ENCODE peak calls at places on chromosomes 3 and 15, in ten cellular contexts. M, H, B, I, V, W, K, S, C and P are unnamed samples.

GRCh38 chr3:10557783-10558373 is 52.5 kb upstream of the ATP2B2 start:
- DNase-seq in I (no peak), K (no peak), M (no peak), C (peak; percentile 62), B (peak; percentile 32), V (no peak), H (no peak), S (no peak), W (peak; percentile 55), P (no peak)

GRCh38 chr3:56222866-56223265 is 245.4 kb downstream of the ERC2 start:
- DNase-seq in V (no peak), I (no peak), C (no peak), W (no peak), H (no peak), K (no peak), M (no peak), S (no peak), B (no peak), P (no peak)

GRCh38 chr3:17290894-17291293 is 406.1 kb downstream of the PLCL2 start:
- DNase-seq in V (no peak), H (no peak), M (no peak), K (no peak), W (no peak), I (no peak), C (peak; percentile 53), S (no peak), B (no peak), P (no peak)

GRCh38 chr15:63322541-63322940 is 45.1 kb downstream of the APH1B start:
- DNase-seq in I (no peak), S (peak; percentile 5), M (peak; percentile 35), W (no peak), V (peak; percentile 43), K (no peak), C (peak; percentile 40), B (peak; percentile 16), H (no peak), P (no peak)

GRCh38 chr15:40343512-40343911 is 2.8 kb upstream of the CCDC9B start:
- DNase-seq in K (no peak), M (no peak), S (no peak), B (no peak), H (peak; percentile 53), C (peak; percentile 94), I (peak; percentile 58), W (peak; percentile 63), V (no peak), P (no peak)

GRCh38 chr3:157280786-157281185 is 120.8 kb upstream of the CCNL1 start:
- DNase-seq in I (no peak), H (no peak), V (no peak), W (no peak), B (no peak), K (no peak), M (no peak), C (peak; percentile 35), S (no peak), P (no peak)

GRCh38 chr3:13303410-13303809 is 116.7 kb downstream of the NUP210 start:
- DNase-seq in H (no peak), W (no peak), B (no peak), S (no peak), V (no peak), I (no peak), K (no peak), M (no peak), C (no peak), P (no peak)

GRCh38 chr3:67804545-67804944 is 150.1 kb upstream of the SUCLG2 start:
- DNase-seq in H (no peak), V (no peak), C (no peak), M (no peak), S (no peak), B (no peak), K (no peak), W (no peak), I (no peak), P (no peak)

GRCh38 chr3:167679526-167679925 is 25.8 kb upstream of the WDR49 start:
- DNase-seq in H (no peak), C (no peak), S (no peak), I (no peak), M (no peak), B (no peak), V (no peak), K (no peak), W (no peak), P (no peak)

GRCh38 chr15:51403072-51403878 is 61.8 kb downstream of the GLDN start:
- DNase-seq in V (peak; percentile 48), S (peak; percentile 21), B (peak; percentile 26), M (no peak), H (no peak), I (no peak), W (peak; percentile 21), K (peak; percentile 38), C (peak; percentile 70), P (no peak)

GRCh38 chr3:151410891-151411559 is 26.5 kb upstream of the P2RY12 start:
- DNase-seq in K (no peak), W (no peak), M (no peak), S (no peak), I (no peak), B (no peak), V (no peak), H (no peak), C (peak; percentile 63), P (no peak)

GRCh38 chr3:138114988-138115971 is at the start of gene DZIP1L:
- DNase-seq in I (peak; percentile 67), B (peak; percentile 22), H (no peak), V (peak; percentile 46), C (peak; percentile 91), W (peak; percentile 73), M (peak; percentile 58), S (peak; percentile 42), K (peak; percentile 81), P (peak; percentile 46)

GRCh38 chr3:99242271-99242670 is 340.8 kb upstream of the DCBLD2 start:
- DNase-seq in K (no peak), S (no peak), M (no peak), V (no peak), C (peak; percentile 63), B (no peak), H (no peak), I (no peak), W (no peak), P (no peak)

GRCh38 chr15:67746022-67746421 is 79.3 kb upstream of the SKOR1 start:
- DNase-seq in W (no peak), V (no peak), S (no peak), C (peak; percentile 79), M (no peak), I (no peak), H (no peak), K (no peak), B (no peak), P (no peak)

GRCh38 chr3:53161820-53162671 is 1.0 kb downstream of the PRKCD start:
- DNase-seq in I (no peak), M (no peak), S (no peak), B (no peak), V (peak; percentile 55), K (peak; percentile 86), H (no peak), C (peak; percentile 65), W (no peak), P (peak; percentile 54)

GRCh38 chr15:56341201-56341600 is 24.0 kb upstream of the TEX9 start:
- DNase-seq in B (no peak), M (no peak), C (peak; percentile 16), K (no peak), H (no peak), I (no peak), S (no peak), W (no peak), V (no peak), P (no peak)

GRCh38 chr3:141471160-141471559 is 15.7 kb upstream of the RASA2 start:
- DNase-seq in S (no peak), V (peak; percentile 84), I (no peak), M (no peak), K (no peak), W (no peak), C (peak; percentile 73), B (no peak), H (no peak), P (no peak)

GRCh38 chr3:26102376-26103110 is 312.7 kb downstream of the OXSM start:
- DNase-seq in V (no peak), B (no peak), I (no peak), W (no peak), C (no peak), H (no peak), M (no peak), S (no peak), K (no peak), P (no peak)

GRCh38 chr3:8938021-8938420 is 25.3 kb downstream of the RAD18 start:
- DNase-seq in H (no peak), K (no peak), M (no peak), I (no peak), S (no peak), V (no peak), W (peak; percentile 9), B (peak; percentile 29), C (peak; percentile 67), P (no peak)

GRCh38 chr3:196268270-196269163 is 19.0 kb downstream of the PCYT1A start:
- DNase-seq in M (no peak), B (peak; percentile 76), K (no peak), H (no peak), S (peak; percentile 18), I (no peak), V (peak; percentile 72), C (peak; percentile 86), W (no peak), P (no peak)

GRCh38 chr3:144041960-144042556 is 70.4 kb downstream of the DIPK2A start:
- DNase-seq in W (no peak), C (no peak), H (no peak), M (no peak), I (no peak), K (no peak), S (no peak), V (no peak), B (no peak), P (no peak)

GRCh38 chr3:48403533-48404439 is 26.1 kb downstream of the PLXNB1 start:
- DNase-seq in B (no peak), W (no peak), S (no peak), I (peak; percentile 18), H (no peak), K (peak; percentile 3), M (no peak), C (no peak), V (no peak), P (no peak)

GRCh38 chr3:71425491-71426071 is 157.9 kb downstream of the FOXP1 start:
- DNase-seq in H (no peak), V (no peak), M (no peak), S (no peak), I (no peak), C (peak; percentile 75), W (peak; percentile 24), B (peak; percentile 95), K (no peak), P (no peak)

GRCh38 chr3:136545664-136546266 is 206.4 kb downstream of the STAG1 start:
- DNase-seq in K (no peak), C (peak; percentile 40), M (no peak), V (no peak), I (no peak), B (peak; percentile 11), W (no peak), H (no peak), S (no peak), P (no peak)

GRCh38 chr3:184485906-184486305 is 75.7 kb upstream of the EPHB3 start:
- DNase-seq in H (no peak), B (no peak), S (no peak), M (no peak), C (no peak), V (no peak), I (no peak), K (no peak), W (no peak), P (no peak)

GRCh38 chr15:89802231-89802928 is 12.3 kb downstream of the ANPEP start:
- DNase-seq in I (no peak), S (no peak), C (no peak), M (no peak), K (no peak), W (no peak), H (no peak), V (no peak), B (no peak), P (no peak)

GRCh38 chr15:90221251-90221900 is 12.4 kb downstream of the CIB1 start:
- DNase-seq in B (peak; percentile 57), C (peak; percentile 91), V (peak; percentile 66), H (peak; percentile 50), M (no peak), W (peak; percentile 80), S (peak; percentile 70), I (peak; percentile 83), K (peak; percentile 67), P (no peak)

GRCh38 chr3:144018776-144019175 is 47.2 kb downstream of the DIPK2A start:
- DNase-seq in C (peak; percentile 87), B (peak; percentile 73), K (no peak), M (no peak), H (no peak), V (no peak), W (no peak), S (no peak), I (no peak), P (no peak)